ENCODE peak calls at places on chromosomes 2 and 18, in seven cellular contexts. One of them, this sample, is unnamed.

GRCh38 chr2:162629499-162629898 is 209.1 kb downstream of the KCNH7 start:
- DNase-seq in HFFc6: no peak
- DNase-seq in WTC11: no peak
- DNase-seq in NCI-H510A treated with DMSO at 0.1 percent for 48 hours: no peak
- DNase-seq in ureter: no peak
- DNase-seq in kidney tubule cell: no peak
- DNase-seq in RWPE1: no peak
- DNase-seq in this sample: no peak

GRCh38 chr2:101329026-101329425 is 20.5 kb upstream of the RNF149 start:
- DNase-seq in RWPE1: no peak
- DNase-seq in HFFc6: no peak
- DNase-seq in kidney tubule cell: peak
- DNase-seq in NCI-H510A treated with DMSO at 0.1 percent for 48 hours: no peak
- DNase-seq in WTC11: no peak
- DNase-seq in ureter: no peak
- DNase-seq in this sample: no peak

GRCh38 chr2:157789161-157789720 is 86.9 kb downstream of the ACVR1 start:
- DNase-seq in HFFc6: no peak
- DNase-seq in ureter: no peak
- DNase-seq in NCI-H510A treated with DMSO at 0.1 percent for 48 hours: no peak
- DNase-seq in RWPE1: no peak
- DNase-seq in kidney tubule cell: no peak
- DNase-seq in WTC11: no peak
- DNase-seq in this sample: no peak

GRCh38 chr18:4232656-4233055 is 222.5 kb downstream of the DLGAP1 start:
- DNase-seq in kidney tubule cell: no peak
- DNase-seq in NCI-H510A treated with DMSO at 0.1 percent for 48 hours: no peak
- DNase-seq in HFFc6: no peak
- DNase-seq in RWPE1: no peak
- DNase-seq in ureter: no peak
- DNase-seq in WTC11: no peak
- DNase-seq in this sample: no peak

GRCh38 chr2:126571403-126571802 is 84.6 kb upstream of the GYPC start:
- DNase-seq in kidney tubule cell: no peak
- DNase-seq in ureter: no peak
- DNase-seq in HFFc6: no peak
- DNase-seq in RWPE1: no peak
- DNase-seq in WTC11: peak
- DNase-seq in NCI-H510A treated with DMSO at 0.1 percent for 48 hours: no peak
- DNase-seq in this sample: no peak

GRCh38 chr2:211328126-211328525 is 771.7 kb downstream of the CPS1 start:
- DNase-seq in NCI-H510A treated with DMSO at 0.1 percent for 48 hours: no peak
- DNase-seq in kidney tubule cell: peak
- DNase-seq in WTC11: no peak
- DNase-seq in RWPE1: peak
- DNase-seq in HFFc6: no peak
- DNase-seq in ureter: no peak
- DNase-seq in this sample: no peak

GRCh38 chr2:101398026-101398830 is 10.9 kb upstream of the CREG2 start:
- DNase-seq in kidney tubule cell: no peak
- DNase-seq in HFFc6: no peak
- DNase-seq in NCI-H510A treated with DMSO at 0.1 percent for 48 hours: no peak
- DNase-seq in WTC11: peak
- DNase-seq in RWPE1: no peak
- DNase-seq in ureter: no peak
- DNase-seq in this sample: no peak

GRCh38 chr2:42928692-42929576 is 136.6 kb upstream of the HAAO start:
- DNase-seq in NCI-H510A treated with DMSO at 0.1 percent for 48 hours: no peak
- DNase-seq in HFFc6: no peak
- DNase-seq in WTC11: peak
- DNase-seq in kidney tubule cell: peak
- DNase-seq in ureter: no peak
- DNase-seq in RWPE1: no peak
- DNase-seq in this sample: no peak

GRCh38 chr2:284896-285492 is 2.9 kb downstream of the ALKAL2 start:
- DNase-seq in ureter: no peak
- DNase-seq in NCI-H510A treated with DMSO at 0.1 percent for 48 hours: no peak
- DNase-seq in WTC11: no peak
- DNase-seq in RWPE1: no peak
- DNase-seq in kidney tubule cell: no peak
- DNase-seq in HFFc6: no peak
- DNase-seq in this sample: no peak

GRCh38 chr2:240410004-240410403 is 25.5 kb upstream of the GPC1 start:
- DNase-seq in HFFc6: no peak
- DNase-seq in ureter: no peak
- DNase-seq in kidney tubule cell: no peak
- DNase-seq in NCI-H510A treated with DMSO at 0.1 percent for 48 hours: no peak
- DNase-seq in WTC11: no peak
- DNase-seq in RWPE1: no peak
- DNase-seq in this sample: no peak

GRCh38 chr2:181649436-181649979 is 7.4 kb downstream of the CERKL start:
- DNase-seq in NCI-H510A treated with DMSO at 0.1 percent for 48 hours: no peak
- DNase-seq in ureter: no peak
- DNase-seq in RWPE1: no peak
- DNase-seq in WTC11: no peak
- DNase-seq in HFFc6: no peak
- DNase-seq in kidney tubule cell: no peak
- DNase-seq in this sample: no peak

GRCh38 chr2:109460553-109461324 is 153.0 kb downstream of the SEPTIN10 start:
- DNase-seq in kidney tubule cell: peak
- DNase-seq in RWPE1: no peak
- DNase-seq in HFFc6: no peak
- DNase-seq in NCI-H510A treated with DMSO at 0.1 percent for 48 hours: no peak
- DNase-seq in ureter: no peak
- DNase-seq in WTC11: no peak
- DNase-seq in this sample: no peak

GRCh38 chr18:48838921-48839818 is 111.6 kb downstream of the SMAD7 start:
- DNase-seq in ureter: no peak
- DNase-seq in RWPE1: peak
- DNase-seq in kidney tubule cell: peak
- DNase-seq in WTC11: no peak
- DNase-seq in HFFc6: peak
- DNase-seq in NCI-H510A treated with DMSO at 0.1 percent for 48 hours: no peak
- DNase-seq in this sample: no peak

GRCh38 chr2:100213595-100213994 is 71.2 kb upstream of the AFF3 start:
- DNase-seq in NCI-H510A treated with DMSO at 0.1 percent for 48 hours: no peak
- DNase-seq in kidney tubule cell: no peak
- DNase-seq in HFFc6: no peak
- DNase-seq in ureter: peak
- DNase-seq in WTC11: no peak
- DNase-seq in RWPE1: no peak
- DNase-seq in this sample: no peak

GRCh38 chr18:44927127-44927849 is 246.6 kb downstream of the SETBP1 start:
- DNase-seq in WTC11: no peak
- DNase-seq in RWPE1: no peak
- DNase-seq in NCI-H510A treated with DMSO at 0.1 percent for 48 hours: no peak
- DNase-seq in ureter: no peak
- DNase-seq in HFFc6: peak
- DNase-seq in kidney tubule cell: peak
- DNase-seq in this sample: no peak

GRCh38 chr18:35841283-35841682 is 131.2 kb upstream of the RMP24 start:
- DNase-seq in RWPE1: no peak
- DNase-seq in kidney tubule cell: no peak
- DNase-seq in WTC11: no peak
- DNase-seq in HFFc6: no peak
- DNase-seq in NCI-H510A treated with DMSO at 0.1 percent for 48 hours: no peak
- DNase-seq in ureter: no peak
- DNase-seq in this sample: no peak

GRCh38 chr2:37869756-37870155 is 55.3 kb upstream of the RMDN2 start:
- DNase-seq in kidney tubule cell: peak
- DNase-seq in WTC11: no peak
- DNase-seq in RWPE1: no peak
- DNase-seq in HFFc6: peak
- DNase-seq in NCI-H510A treated with DMSO at 0.1 percent for 48 hours: no peak
- DNase-seq in ureter: no peak
- DNase-seq in this sample: no peak

GRCh38 chr18:9209230-9209629 is 72.6 kb downstream of the ANKRD12 start:
- DNase-seq in kidney tubule cell: no peak
- DNase-seq in HFFc6: no peak
- DNase-seq in WTC11: no peak
- DNase-seq in RWPE1: no peak
- DNase-seq in NCI-H510A treated with DMSO at 0.1 percent for 48 hours: no peak
- DNase-seq in ureter: no peak
- DNase-seq in this sample: no peak

GRCh38 chr2:11454824-11455223 is 11.1 kb downstream of the E2F6 start:
- DNase-seq in HFFc6: no peak
- DNase-seq in RWPE1: no peak
- DNase-seq in WTC11: no peak
- DNase-seq in ureter: no peak
- DNase-seq in NCI-H510A treated with DMSO at 0.1 percent for 48 hours: no peak
- DNase-seq in kidney tubule cell: no peak
- DNase-seq in this sample: no peak

GRCh38 chr18:48841381-48842258 is 109.1 kb downstream of the SMAD7 start:
- DNase-seq in RWPE1: no peak
- DNase-seq in kidney tubule cell: no peak
- DNase-seq in WTC11: no peak
- DNase-seq in ureter: no peak
- DNase-seq in NCI-H510A treated with DMSO at 0.1 percent for 48 hours: no peak
- DNase-seq in HFFc6: no peak
- DNase-seq in this sample: peak

GRCh38 chr2:88451647-88452150 is 794 bp downstream of the FOXI3 start:
- DNase-seq in ureter: no peak
- DNase-seq in RWPE1: no peak
- DNase-seq in kidney tubule cell: no peak
- DNase-seq in HFFc6: no peak
- DNase-seq in WTC11: peak
- DNase-seq in NCI-H510A treated with DMSO at 0.1 percent for 48 hours: no peak
- DNase-seq in this sample: no peak

GRCh38 chr18:21406111-21406510 is 164.1 kb downstream of the GREB1L start:
- DNase-seq in WTC11: no peak
- DNase-seq in kidney tubule cell: peak
- DNase-seq in HFFc6: no peak
- DNase-seq in RWPE1: no peak
- DNase-seq in NCI-H510A treated with DMSO at 0.1 percent for 48 hours: no peak
- DNase-seq in ureter: no peak
- DNase-seq in this sample: no peak

GRCh38 chr2:26954135-26954534 is 16.3 kb upstream of the MAPRE3 start:
- DNase-seq in HFFc6: no peak
- DNase-seq in RWPE1: no peak
- DNase-seq in kidney tubule cell: no peak
- DNase-seq in NCI-H510A treated with DMSO at 0.1 percent for 48 hours: no peak
- DNase-seq in ureter: no peak
- DNase-seq in WTC11: no peak
- DNase-seq in this sample: no peak

GRCh38 chr2:233081232-233081730 is 21.1 kb downstream of the INPP5D start:
- DNase-seq in RWPE1: no peak
- DNase-seq in HFFc6: no peak
- DNase-seq in ureter: peak
- DNase-seq in kidney tubule cell: no peak
- DNase-seq in WTC11: no peak
- DNase-seq in NCI-H510A treated with DMSO at 0.1 percent for 48 hours: no peak
- DNase-seq in this sample: no peak

GRCh38 chr2:81195017-81195773 is 890.6 kb upstream of the LRRTM1 start:
- DNase-seq in kidney tubule cell: no peak
- DNase-seq in HFFc6: no peak
- DNase-seq in RWPE1: no peak
- DNase-seq in ureter: no peak
- DNase-seq in NCI-H510A treated with DMSO at 0.1 percent for 48 hours: no peak
- DNase-seq in WTC11: no peak
- DNase-seq in this sample: no peak

GRCh38 chr2:173854840-173855239 is 110.3 kb downstream of the SP3 start:
- DNase-seq in WTC11: no peak
- DNase-seq in HFFc6: peak
- DNase-seq in NCI-H510A treated with DMSO at 0.1 percent for 48 hours: no peak
- DNase-seq in kidney tubule cell: peak
- DNase-seq in ureter: no peak
- DNase-seq in RWPE1: no peak
- DNase-seq in this sample: no peak

GRCh38 chr2:157692768-157693167 is 64.1 kb upstream of the ACVR1C start:
- DNase-seq in kidney tubule cell: peak
- DNase-seq in NCI-H510A treated with DMSO at 0.1 percent for 48 hours: peak
- DNase-seq in ureter: no peak
- DNase-seq in RWPE1: peak
- DNase-seq in HFFc6: peak
- DNase-seq in WTC11: no peak
- DNase-seq in this sample: peak

GRCh38 chr18:23967321-23968089 is 47.0 kb upstream of the TTC39C start:
- DNase-seq in NCI-H510A treated with DMSO at 0.1 percent for 48 hours: no peak
- DNase-seq in HFFc6: no peak
- DNase-seq in RWPE1: no peak
- DNase-seq in WTC11: no peak
- DNase-seq in kidney tubule cell: peak
- DNase-seq in ureter: no peak
- DNase-seq in this sample: no peak

GRCh38 chr2:100013892-100014677 is 128.3 kb downstream of the AFF3 start:
- DNase-seq in WTC11: peak
- DNase-seq in NCI-H510A treated with DMSO at 0.1 percent for 48 hours: no peak
- DNase-seq in kidney tubule cell: peak
- DNase-seq in ureter: peak
- DNase-seq in HFFc6: peak
- DNase-seq in RWPE1: peak
- DNase-seq in this sample: no peak

GRCh38 chr2:219437141-219437540 is 2.5 kb downstream of the SPEG start:
- DNase-seq in NCI-H510A treated with DMSO at 0.1 percent for 48 hours: no peak
- DNase-seq in WTC11: no peak
- DNase-seq in RWPE1: no peak
- DNase-seq in HFFc6: no peak
- DNase-seq in ureter: no peak
- DNase-seq in kidney tubule cell: no peak
- DNase-seq in this sample: no peak

GRCh38 chr2:107419191-107419590 is 407.5 kb upstream of the RGPD4 start:
- DNase-seq in kidney tubule cell: no peak
- DNase-seq in NCI-H510A treated with DMSO at 0.1 percent for 48 hours: peak
- DNase-seq in RWPE1: no peak
- DNase-seq in WTC11: no peak
- DNase-seq in HFFc6: no peak
- DNase-seq in ureter: no peak
- DNase-seq in this sample: no peak

GRCh38 chr2:231238694-231239093 is 40.3 kb downstream of the ARMC9 start:
- DNase-seq in kidney tubule cell: no peak
- DNase-seq in ureter: no peak
- DNase-seq in RWPE1: no peak
- DNase-seq in HFFc6: no peak
- DNase-seq in WTC11: no peak
- DNase-seq in NCI-H510A treated with DMSO at 0.1 percent for 48 hours: no peak
- DNase-seq in this sample: no peak

GRCh38 chr2:238102865-238103264 is 2.7 kb downstream of the ESPNL start:
- DNase-seq in kidney tubule cell: no peak
- DNase-seq in HFFc6: no peak
- DNase-seq in NCI-H510A treated with DMSO at 0.1 percent for 48 hours: no peak
- DNase-seq in WTC11: no peak
- DNase-seq in ureter: no peak
- DNase-seq in RWPE1: no peak
- DNase-seq in this sample: no peak

GRCh38 chr2:153311432-153311831 is 167.1 kb downstream of the RPRM start:
- DNase-seq in RWPE1: no peak
- DNase-seq in NCI-H510A treated with DMSO at 0.1 percent for 48 hours: no peak
- DNase-seq in HFFc6: no peak
- DNase-seq in ureter: no peak
- DNase-seq in WTC11: no peak
- DNase-seq in kidney tubule cell: no peak
- DNase-seq in this sample: no peak

GRCh38 chr2:37523861-37524362 is 147.5 kb downstream of the CDC42EP3 start:
- DNase-seq in RWPE1: peak
- DNase-seq in ureter: peak
- DNase-seq in kidney tubule cell: no peak
- DNase-seq in WTC11: no peak
- DNase-seq in HFFc6: no peak
- DNase-seq in NCI-H510A treated with DMSO at 0.1 percent for 48 hours: no peak
- DNase-seq in this sample: no peak

GRCh38 chr2:202042444-202042843 is 8.8 kb downstream of the FZD7 start:
- DNase-seq in kidney tubule cell: no peak
- DNase-seq in ureter: no peak
- DNase-seq in RWPE1: no peak
- DNase-seq in HFFc6: no peak
- DNase-seq in NCI-H510A treated with DMSO at 0.1 percent for 48 hours: no peak
- DNase-seq in WTC11: no peak
- DNase-seq in this sample: no peak

GRCh38 chr2:219423656-219424378 is 5.6 kb downstream of the DES start:
- DNase-seq in NCI-H510A treated with DMSO at 0.1 percent for 48 hours: no peak
- DNase-seq in WTC11: no peak
- DNase-seq in HFFc6: no peak
- DNase-seq in ureter: peak
- DNase-seq in kidney tubule cell: no peak
- DNase-seq in RWPE1: no peak
- DNase-seq in this sample: no peak

GRCh38 chr2:42087857-42088195 is 40.0 kb downstream of the PKDCC start:
- DNase-seq in WTC11: no peak
- DNase-seq in ureter: no peak
- DNase-seq in NCI-H510A treated with DMSO at 0.1 percent for 48 hours: no peak
- DNase-seq in kidney tubule cell: peak
- DNase-seq in HFFc6: no peak
- DNase-seq in RWPE1: no peak
- DNase-seq in this sample: no peak

This sample was measured in COLO829.